ENCODE peak calls at places on chromosomes 3 and 15, in five cellular contexts. E is astrocyte; J is NCI-H1105; N is stimulated activated CD4-positive, alpha-beta T cell treated with anti-CD3 and anti-CD28 coated beads, Interleukin-1b, Interleukin-23, amount 100 ng/mL, for 24 hours; Z is ureter. X is an unnamed sample.
A peak's percentile ranks its signal among the peaks of the same experiment; 100 is the strongest.

GRCh38 chr3:38579146-38579545 is 70.3 kb downstream of the SCN5A start:
- DNase-seq in E (peak; percentile 5), J (no peak), N (no peak), Z (peak; percentile 41), X (no peak)

GRCh38 chr3:144989756-144990155 is 1018.1 kb downstream of the DIPK2A start:
- DNase-seq in E (no peak), J (no peak), N (no peak), Z (no peak), X (no peak)

GRCh38 chr15:56249080-56249479 is 5.4 kb upstream of the RFX7 start:
- DNase-seq in E (peak; percentile 47), J (peak; percentile 17), N (no peak), Z (no peak), X (no peak)

GRCh38 chr3:140834266-140835037 is 107.2 kb upstream of the SLC25A36 start:
- DNase-seq in E (peak; percentile 10), J (no peak), N (no peak), Z (no peak), X (no peak)

GRCh38 chr3:139202226-139202958 is 141.4 kb upstream of the MRPS22 start:
- DNase-seq in E (no peak), J (no peak), N (no peak), Z (no peak), X (peak; percentile 46)

GRCh38 chr3:34056951-34057390 is 258.5 kb downstream of the PDCD6IP start:
- DNase-seq in E (no peak), J (no peak), N (no peak), Z (no peak), X (no peak)

GRCh38 chr15:100726426-100727190 is 124.2 kb downstream of the ASB7 start:
- DNase-seq in E (peak; percentile 90), J (no peak), N (no peak), Z (peak; percentile 29), X (no peak)

GRCh38 chr15:92091155-92091734 is 237.7 kb downstream of the SLCO3A1 start:
- DNase-seq in E (no peak), J (no peak), N (no peak), Z (no peak), X (peak; percentile 42)

GRCh38 chr3:120182613-120183524 is 88.6 kb upstream of the GSK3B start:
- DNase-seq in E (no peak), J (peak; percentile 31), N (no peak), Z (no peak), X (no peak)

GRCh38 chr15:71080705-71081104 is 34.6 kb upstream of the THSD4 start:
- DNase-seq in E (peak; percentile 97), J (no peak), N (no peak), Z (no peak), X (no peak)

GRCh38 chr15:85408270-85408746 is 27.9 kb downstream of the AKAP13 start:
- DNase-seq in E (no peak), J (no peak), N (peak; percentile 28), Z (no peak), X (no peak)

GRCh38 chr3:69867941-69868505 is 128.8 kb downstream of the MITF start:
- DNase-seq in E (no peak), J (no peak), N (no peak), Z (no peak), X (no peak)

GRCh38 chr3:52489453-52489852 is 5.7 kb upstream of the STAB1 start:
- DNase-seq in E (no peak), J (no peak), N (no peak), Z (no peak), X (no peak)

GRCh38 chr3:23961913-23962312 is 16.8 kb downstream of the NR1D2 start:
- DNase-seq in E (no peak), J (no peak), N (no peak), Z (no peak), X (no peak)

GRCh38 chr3:194756460-194757355 is 71.0 kb downstream of the FAM43A start:
- DNase-seq in E (no peak), J (peak; percentile 37), N (no peak), Z (no peak), X (peak; percentile 94)

GRCh38 chr3:188533612-188534357 is 379.8 kb downstream of the LPP start:
- DNase-seq in E (no peak), J (no peak), N (no peak), Z (no peak), X (no peak)

GRCh38 chr3:118401887-118402286 is 632.8 kb downstream of the IGSF11 start:
- DNase-seq in E (no peak), J (no peak), N (no peak), Z (no peak), X (no peak)

X was measured in head of caudate nucleus.